ENCODE peak calls at places on chromosome 16, in four cellular contexts. B, S, A and D are unnamed samples.

GRCh38 chr16:30091474-30092372 is at the start of gene TBX6:
- DNase-seq in B (peak; percentile 97), S (peak; percentile 85), A (peak; percentile 88), D (peak; percentile 64)

GRCh38 chr16:19114359-19115147 is 789 bp downstream of the ITPRIPL2 start:
- DNase-seq in B (peak; percentile 56), S (no peak), A (no peak), D (no peak)

GRCh38 chr16:50462793-50463507 is 85.2 kb upstream of the NKD1 start:
- DNase-seq in B (peak; percentile 31), S (no peak), A (peak; percentile 72), D (no peak)

GRCh38 chr16:71431991-71432390 is 9.9 kb downstream of the TLE7 start:
- DNase-seq in B (no peak), S (no peak), A (no peak), D (no peak)

GRCh38 chr16:50195276-50195675 is 42.2 kb downstream of the TENT4B start:
- DNase-seq in B (no peak), S (no peak), A (no peak), D (no peak)

GRCh38 chr16:81703177-81704155 is 75.6 kb upstream of the PLCG2 start:
- DNase-seq in B (no peak), S (no peak), A (no peak), D (no peak)

GRCh38 chr16:74560912-74561311 is 46.0 kb downstream of the GLG1 start:
- DNase-seq in B (no peak), S (no peak), A (no peak), D (no peak)

GRCh38 chr16:64478258-64478906 is 643.5 kb downstream of the CDH11 start:
- DNase-seq in B (no peak), S (no peak), A (peak; percentile 64), D (no peak)

GRCh38 chr16:8660841-8661301 is 13.5 kb upstream of the ABAT start:
- DNase-seq in B (peak; percentile 76), S (peak; percentile 36), A (peak; percentile 71), D (no peak)

GRCh38 chr16:55569025-55569424 is 2.5 kb downstream of the CAPNS2 start:
- DNase-seq in B (no peak), S (no peak), A (no peak), D (no peak)

GRCh38 chr16:65782537-65783290 is 583.8 kb upstream of the CDH5 start:
- DNase-seq in B (no peak), S (no peak), A (no peak), D (no peak)

GRCh38 chr16:65779196-65779595 is 587.3 kb upstream of the CDH5 start:
- DNase-seq in B (no peak), S (no peak), A (no peak), D (no peak)

GRCh38 chr16:65781855-65782254 is 584.6 kb upstream of the CDH5 start:
- DNase-seq in B (no peak), S (no peak), A (no peak), D (no peak)

GRCh38 chr16:65783709-65784474 is 582.6 kb upstream of the CDH5 start:
- DNase-seq in B (no peak), S (no peak), A (no peak), D (no peak)

GRCh38 chr16:65781363-65781762 is 585.1 kb upstream of the CDH5 start:
- DNase-seq in B (no peak), S (peak; percentile 20), A (no peak), D (no peak)
- TF ChIP-seq CREM in B (no peak), S (no peak), A (no peak), D (no peak)

GRCh38 chr16:23996258-23996955 is 160.6 kb downstream of the PRKCB start:
- DNase-seq in B (no peak), S (no peak), A (no peak), D (no peak)

GRCh38 chr16:24001706-24002105 is 165.9 kb downstream of the PRKCB start:
- DNase-seq in B (no peak), S (no peak), A (no peak), D (no peak)

GRCh38 chr16:24002619-24003018 is 166.8 kb downstream of the PRKCB start:
- DNase-seq in B (no peak), S (peak; percentile 45), A (no peak), D (no peak)

GRCh38 chr16:23999663-24000062 is 163.9 kb downstream of the PRKCB start:
- DNase-seq in B (no peak), S (no peak), A (no peak), D (peak; percentile 47)

GRCh38 chr16:23998771-23999170 is 163.0 kb downstream of the PRKCB start:
- DNase-seq in B (no peak), S (no peak), A (no peak), D (no peak)
- TF ChIP-seq CREM in B (no peak), S (no peak), A (no peak), D (no peak)

GRCh38 chr16:86217891-86218270 is 292.4 kb upstream of the FOXF1 start:
- DNase-seq in B (no peak), S (no peak), A (no peak), D (no peak)

GRCh38 chr16:86218479-86219170 is 291.7 kb upstream of the FOXF1 start:
- DNase-seq in B (no peak), S (no peak), A (no peak), D (no peak)

GRCh38 chr16:86220552-86220951 is 289.8 kb upstream of the FOXF1 start:
- DNase-seq in B (no peak), S (no peak), A (no peak), D (no peak)

GRCh38 chr16:86221085-86221484 is 289.2 kb upstream of the FOXF1 start:
- DNase-seq in B (no peak), S (no peak), A (no peak), D (no peak)

DNA sequence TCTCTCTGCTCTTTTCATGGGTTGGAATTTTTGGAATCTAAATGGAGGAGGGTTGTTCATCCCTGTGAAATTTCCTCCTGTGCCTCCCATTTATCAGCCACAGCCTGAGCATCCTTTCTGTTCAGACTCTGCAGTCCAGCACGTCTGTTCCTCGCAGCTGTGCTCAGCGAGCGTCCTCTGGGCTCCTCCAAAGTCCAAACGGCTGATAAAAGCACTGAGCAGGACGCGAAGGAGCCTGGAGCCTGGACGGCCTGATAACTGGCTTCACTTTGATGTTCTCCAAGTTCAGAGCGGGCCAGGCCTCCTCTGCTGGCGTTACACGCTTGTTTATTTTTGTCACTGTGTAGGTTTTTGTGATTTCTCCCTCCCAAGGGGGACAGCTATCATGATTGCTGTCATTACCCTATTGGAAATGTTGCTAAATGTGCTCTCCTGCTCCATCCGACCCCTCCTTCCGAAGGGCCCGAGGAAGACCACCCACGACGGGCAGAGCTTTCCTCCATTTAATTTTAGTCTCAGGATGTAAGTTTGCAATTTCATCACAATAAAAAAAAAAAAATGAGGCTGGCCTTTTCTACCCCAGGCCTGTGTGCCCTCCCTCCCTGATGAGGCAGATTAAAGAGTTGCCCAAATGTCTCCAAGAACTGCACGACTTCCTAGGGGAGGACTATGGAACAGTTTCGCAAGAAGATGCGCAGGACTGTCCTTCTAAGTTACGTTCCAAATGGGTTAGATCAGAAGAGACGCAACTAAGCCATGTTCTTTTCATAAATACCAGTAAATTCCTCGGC is 290.5 kb upstream of the FOXF1 start:
- DNase-seq in B (no peak), S (no peak), A (no peak), D (no peak)
- TF ChIP-seq CREM in B (no peak), S (no peak), A (no peak), D (no peak)

GRCh38 chr16:67967183-67967955 is 1.1 kb downstream of the SLC12A4 start:
- DNase-seq in B (no peak), S (no peak), A (no peak), D (no peak)
- TF ChIP-seq CREM in B (no peak), S (no peak), A (no peak), D (no peak)

DNA sequence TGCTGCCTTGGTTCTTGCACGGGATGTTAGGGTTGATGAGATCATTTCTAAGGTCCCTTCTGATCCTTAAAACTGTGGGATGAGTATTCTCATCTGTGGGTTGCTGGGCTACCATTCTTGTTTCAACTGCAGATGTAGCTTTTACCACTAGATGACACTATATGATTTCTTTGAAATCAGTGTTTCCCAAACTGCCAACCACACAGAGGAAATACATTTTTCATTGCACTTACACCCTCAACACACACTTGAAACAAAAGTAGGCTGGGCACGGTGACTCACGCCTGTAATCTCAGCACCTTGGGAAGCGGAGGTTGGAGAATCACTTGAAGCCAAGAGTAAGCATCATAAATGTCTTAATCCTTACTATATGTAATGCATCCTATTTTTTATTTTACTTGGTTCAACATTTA is 15.3 kb downstream of the LCMT1 start:
- DNase-seq in B (no peak), S (peak; percentile 21), A (peak; percentile 35), D (no peak)
- TF ChIP-seq CREM in B (no peak), S (peak; percentile 14), A (no peak), D (no peak)

GRCh38 chr16:57957396-57958392 is 13.2 kb downstream of the CNGB1 start:
- DNase-seq in B (no peak), S (peak; percentile 47), A (no peak), D (no peak)
- TF ChIP-seq CREM in B (no peak), S (no peak), A (no peak), D (no peak)

GRCh38 chr16:85042606-85043005 is 15.0 kb downstream of the KIAA0513 start:
- DNase-seq in B (no peak), S (no peak), A (no peak), D (no peak)
- TF ChIP-seq CREM in B (no peak), S (no peak), A (no peak), D (no peak)